ENCODE peak calls at places on chromosomes 4 and X, in six cellular contexts. C is GM06990; G is activated CD4-positive, alpha-beta memory T cell treated with anti-CD3 and anti-CD28 coated beads for 36 hours; F is nephron progenitor cell; B is iris pigment epithelial cell; D is activated T-cell treated with anti-CD3 and anti-CD28 coated beads for 48 hours. V is an unnamed sample.

GRCh38 chr4:52711271-52711670 is 40.0 kb downstream of the ERVMER34-1 start:
- DNase-seq in F (no peak), C (no peak), G (no peak), D (no peak), B (no peak), V (no peak)

GRCh38 chr4:142278171-142278570 is 567.9 kb downstream of the INPP4B start:
- DNase-seq in G (no peak), B (peak), C (no peak), F (no peak), D (no peak), V (no peak)

GRCh38 chr4:113316879-113317278 is 267.4 kb downstream of the ANK2 start:
- DNase-seq in F (no peak), C (peak), G (peak), B (no peak), D (no peak), V (no peak)

GRCh38 chrX:153780678-153781427 is at the start of gene SRPK3:
- DNase-seq in C (no peak), F (no peak), D (no peak), B (no peak), G (no peak), V (no peak)

GRCh38 chrX:115650916-115651315 is 89.9 kb downstream of the PLS3 start:
- DNase-seq in C (no peak), G (peak), D (no peak), B (peak), F (peak), V (peak)

GRCh38 chrX:25558137-25558536 is 542.4 kb upstream of the ARX start:
- DNase-seq in B (no peak), F (no peak), C (no peak), G (no peak), D (no peak), V (no peak)

GRCh38 chr4:147325566-147325965 is 155.3 kb upstream of the EDNRA start:
- DNase-seq in B (no peak), D (no peak), G (no peak), F (no peak), C (no peak), V (no peak)

GRCh38 chrX:30283456-30284200 is 25.6 kb downstream of the NR0B1 start:
- DNase-seq in B (peak), F (no peak), C (no peak), G (no peak), D (no peak), V (no peak)

GRCh38 chrX:47179221-47179927 is 14.3 kb upstream of the UBA1 start:
- DNase-seq in D (no peak), C (no peak), B (peak), F (no peak), G (no peak), V (no peak)

GRCh38 chr4:77169496-77169895 is 12.5 kb downstream of the CCNG2 start:
- DNase-seq in C (no peak), B (peak), D (no peak), F (no peak), G (no peak), V (no peak)

GRCh38 chrX:3743821-3744439 is 30.5 kb upstream of the PRKX start:
- DNase-seq in G (peak), D (peak), F (no peak), B (no peak), C (no peak), V (no peak)

GRCh38 chr4:150348079-150348478 is 233.9 kb upstream of the MAB21L2 start:
- DNase-seq in F (no peak), B (peak), D (no peak), C (no peak), G (no peak), V (no peak)

GRCh38 chr4:7806080-7806630 is 133.5 kb downstream of the AFAP1 start:
- DNase-seq in F (peak), C (no peak), B (no peak), D (no peak), G (no peak), V (peak)

GRCh38 chrX:19091596-19091995 is 30.7 kb downstream of the ADGRG2 start:
- DNase-seq in D (no peak), B (no peak), G (no peak), C (no peak), F (no peak), V (no peak)

GRCh38 chr4:140236649-140237160 is 82.7 kb upstream of the MAML3 start:
- DNase-seq in F (no peak), D (no peak), B (peak), G (no peak), C (no peak), V (no peak)

GRCh38 chr4:186617921-186618320 is 62.6 kb upstream of the MTNR1A start:
- DNase-seq in B (no peak), C (no peak), F (no peak), G (no peak), D (no peak), V (no peak)

GRCh38 chrX:17291141-17291900 is 83.7 kb upstream of the NHS start:
- DNase-seq in D (no peak), C (no peak), G (no peak), F (no peak), B (no peak), V (no peak)

GRCh38 chrX:49879656-49880277 is 483 bp downstream of the USP27X start:
- DNase-seq in B (peak), G (no peak), D (no peak), C (no peak), F (no peak), V (no peak)

GRCh38 chrX:7077241-7077909 is 70.1 kb upstream of the STS start:
- DNase-seq in G (no peak), D (no peak), B (no peak), C (no peak), F (no peak), V (no peak)

GRCh38 chr4:170979736-170980135 is 833.5 kb upstream of the GALNTL6 start:
- DNase-seq in G (no peak), F (no peak), D (no peak), B (peak), C (no peak), V (no peak)

GRCh38 chr4:101357751-101358150 is 10.4 kb upstream of the PPP3CA start:
- DNase-seq in B (peak), F (no peak), G (no peak), D (no peak), C (no peak), V (no peak)

GRCh38 chr4:16116019-16116418 is 32.2 kb upstream of the PROM1 start:
- DNase-seq in C (no peak), G (no peak), D (no peak), B (no peak), F (no peak), V (no peak)

GRCh38 chr4:7842384-7843279 is 97.0 kb downstream of the AFAP1 start:
- DNase-seq in C (no peak), G (no peak), D (no peak), F (no peak), B (peak), V (no peak)

GRCh38 chr4:147078875-147079658 is 133.4 kb upstream of the TTC29 start:
- DNase-seq in G (no peak), D (no peak), B (no peak), F (no peak), C (no peak), V (no peak)

GRCh38 chr4:150773729-150774449 is 191.9 kb downstream of the MAB21L2 start:
- DNase-seq in C (no peak), D (no peak), B (no peak), F (no peak), G (no peak), V (no peak)

GRCh38 chr4:129358571-129358970 is 262.6 kb downstream of the C4orf33 start:
- DNase-seq in D (no peak), F (no peak), G (no peak), C (no peak), B (peak), V (no peak)

GRCh38 chrX:16970977-16971376 is 24.5 kb downstream of the REPS2 start:
- DNase-seq in C (no peak), F (no peak), B (peak), G (no peak), D (no peak), V (no peak)

GRCh38 chr4:65018313-65018712 is 609.1 kb upstream of the TECRL start:
- DNase-seq in D (no peak), G (no peak), F (no peak), B (no peak), C (no peak), V (no peak)

GRCh38 chr4:153564630-153565525 is 98.7 kb downstream of the TMEM131L start:
- DNase-seq in C (no peak), F (no peak), G (no peak), D (no peak), B (peak), V (no peak)

GRCh38 chrX:2697306-2697705 is 6.2 kb downstream of the CD99 start:
- DNase-seq in F (no peak), D (no peak), B (no peak), G (no peak), C (no peak), V (no peak)

GRCh38 chr4:155582971-155583437 is 83.6 kb upstream of the GUCY1A1 start:
- DNase-seq in B (peak), F (no peak), G (no peak), C (no peak), D (no peak), V (no peak)

GRCh38 chr4:10089346-10089745 is 27.3 kb downstream of the WDR1 start:
- DNase-seq in C (no peak), B (no peak), D (no peak), G (no peak), F (no peak), V (no peak)

GRCh38 chrX:11566158-11566557 is 99.6 kb downstream of the ARHGAP6 start:
- DNase-seq in B (no peak), D (no peak), F (no peak), G (no peak), C (no peak), V (no peak)

GRCh38 chr4:152342293-152342692 is 193.6 kb downstream of the FBXW7 start:
- DNase-seq in B (peak), G (no peak), D (no peak), C (no peak), F (no peak), V (no peak)

GRCh38 chr4:31788676-31789075 is 1068.5 kb downstream of the PCDH7 start:
- DNase-seq in F (no peak), C (no peak), G (no peak), B (no peak), D (no peak), V (no peak)